ENCODE peak calls at places on chromosome 5, in seven cellular contexts. J is activated naive CD8-positive, alpha-beta T cell treated with anti-CD3 and anti-CD28 coated beads, Interleukin-2, amount 10 ng/mL, durations not matched to agents 7 days and 5 days; B is fibroblast of gingiva; P is myocyte; W is left lung; Y is GM04504; F is NCI-H2171. K is an unnamed sample.

GRCh38 chr5:9895305-9895650 is 265.1 kb upstream of the TAS2R1 start:
- DNase-seq in J (no peak), B (no peak), P (no peak), W (no peak), Y (no peak), F (peak), K (no peak)

GRCh38 chr5:137858223-137858916 is 9.3 kb upstream of the MYOT start:
- DNase-seq in J (no peak), B (peak), P (peak), W (no peak), Y (no peak), F (no peak), K (peak)

GRCh38 chr5:92976156-92976555 is 604.9 kb downstream of the NR2F1-AS1 start:
- DNase-seq in J (no peak), B (no peak), P (no peak), W (no peak), Y (no peak), F (no peak), K (no peak)

GRCh38 chr5:33238826-33239670 is 201.7 kb upstream of the TARS1 start:
- DNase-seq in J (no peak), B (no peak), P (no peak), W (no peak), Y (no peak), F (no peak), K (no peak)

GRCh38 chr5:154198611-154199230 is 8.2 kb downstream of the GALNT10 start:
- DNase-seq in J (no peak), B (peak), P (peak), W (no peak), Y (no peak), F (no peak), K (no peak)

GRCh38 chr5:126446498-126447224 is 23.5 kb downstream of the GRAMD2B start:
- DNase-seq in J (no peak), B (peak), P (peak), W (no peak), Y (peak), F (no peak), K (no peak)

GRCh38 chr5:65137631-65138030 is 344.1 kb downstream of the ADAMTS6 start:
- DNase-seq in J (no peak), B (no peak), P (no peak), W (no peak), Y (no peak), F (no peak), K (no peak)

GRCh38 chr5:151128817-151129216 is 28.8 kb downstream of the ANXA6 start:
- DNase-seq in J (no peak), B (no peak), P (no peak), W (no peak), Y (no peak), F (no peak), K (no peak)

GRCh38 chr5:179731791-179732411 is 721 bp upstream of the MAML1 start:
- DNase-seq in J (peak), B (peak), P (no peak), W (peak), Y (peak), F (no peak), K (no peak)

GRCh38 chr5:44236040-44236439 is 153.2 kb downstream of the FGF10 start:
- DNase-seq in J (no peak), B (no peak), P (no peak), W (no peak), Y (no peak), F (no peak), K (no peak)

GRCh38 chr5:144267961-144268513 is 97.4 kb downstream of the KCTD16 start:
- DNase-seq in J (no peak), B (no peak), P (no peak), W (no peak), Y (no peak), F (no peak), K (no peak)

GRCh38 chr5:111742166-111742565 is 14.8 kb downstream of the NREP start:
- DNase-seq in J (no peak), B (no peak), P (no peak), W (no peak), Y (no peak), F (no peak), K (no peak)

GRCh38 chr5:112219000-112219399 is 200.1 kb downstream of the EPB41L4A start:
- DNase-seq in J (no peak), B (no peak), P (no peak), W (no peak), Y (no peak), F (no peak), K (no peak)

GRCh38 chr5:2740051-2740848 is 11.2 kb downstream of the IRX2 start:
- DNase-seq in J (no peak), B (no peak), P (no peak), W (peak), Y (no peak), F (no peak), K (no peak)

GRCh38 chr5:27594141-27594540 is 555.8 kb upstream of the CDH9 start:
- DNase-seq in J (no peak), B (no peak), P (no peak), W (no peak), Y (no peak), F (no peak), K (no peak)

GRCh38 chr5:75052461-75053285 is at the start of gene GCNT4:
- DNase-seq in J (peak), B (peak), P (peak), W (peak), Y (peak), F (no peak), K (no peak)

GRCh38 chr5:66415208-66415607 is 181.0 kb upstream of the MAST4 start:
- DNase-seq in J (no peak), B (peak), P (no peak), W (no peak), Y (no peak), F (no peak), K (no peak)

GRCh38 chr5:163626904-163627434 is 121.5 kb downstream of the MAT2B start:
- DNase-seq in J (no peak), B (no peak), P (no peak), W (no peak), Y (no peak), F (no peak), K (no peak)

GRCh38 chr5:176573564-176574296 is 24.6 kb downstream of the CDHR2 start:
- DNase-seq in J (peak), B (peak), P (peak), W (peak), Y (no peak), F (no peak), K (peak)

GRCh38 chr5:145068696-145069095 is 766.4 kb downstream of the PRELID2 start:
- DNase-seq in J (no peak), B (no peak), P (peak), W (no peak), Y (no peak), F (no peak), K (no peak)

GRCh38 chr5:140207250-140207954 is 32.4 kb downstream of the CYSTM1 start:
- DNase-seq in J (no peak), B (no peak), P (no peak), W (no peak), Y (no peak), F (no peak), K (no peak)